ENCODE peak calls at places on chromosomes 2 and 18, in four cellular contexts. D is GM04504, P is A549, X is transverse colon. Y is an unnamed sample.

GRCh38 chr2:233119123-233119522 is 59.0 kb downstream of the INPP5D start:
- DNase-seq in D (no peak), P (no peak), X (no peak), Y (no peak)

GRCh38 chr2:219698684-219699439 is 71.4 kb downstream of the SLC4A3 start:
- DNase-seq in P (no peak), D (no peak), X (no peak), Y (no peak)

GRCh38 chr2:190855245-190855644 is 25.4 kb upstream of the GLS start:
- DNase-seq in X (no peak), P (no peak), D (no peak), Y (no peak)

GRCh38 chr2:117771969-117772630 is 42.4 kb upstream of the DDX18 start:
- DNase-seq in X (no peak), D (no peak), P (peak; percentile 6), Y (no peak)

GRCh38 chr2:26892133-26892532 is 44.2 kb downstream of the DPYSL5 start:
- DNase-seq in D (no peak), P (no peak), X (no peak), Y (peak; percentile 8)

GRCh38 chr2:241551599-241551997 is 6.9 kb upstream of the BOK start:
- DNase-seq in D (no peak), X (no peak), P (no peak), Y (peak; percentile 70)

GRCh38 chr2:44553456-44553855 is 191.7 kb downstream of the CAMKMT start:
- DNase-seq in D (peak; percentile 78), P (no peak), X (no peak), Y (peak; percentile 40)

GRCh38 chr2:217113496-217113895 is 253.6 kb upstream of the TNP1 start:
- DNase-seq in D (no peak), X (no peak), P (no peak), Y (no peak)

GRCh38 chr2:85724731-85725181 is 29.0 kb upstream of the ATOH8 start:
- DNase-seq in X (no peak), D (no peak), P (no peak), Y (no peak)

GRCh38 chr18:11393486-11393885 is 215.9 kb upstream of the SLC35G4 start:
- DNase-seq in D (no peak), X (no peak), P (no peak), Y (no peak)